ENCODE peak calls at places on chromosomes 3 and 15, in ten cellular contexts. F, Z, S, I, R, Y, A, E, P and T are unnamed samples.

GRCh38 chr3:8739757-8740508 is 6.3 kb downstream of the CAV3 start:
- DNase-seq in F (no peak), Z (peak), S (peak), I (no peak), R (no peak), Y (peak), A (peak), E (no peak), P (peak), T (no peak)

GRCh38 chr3:128205616-128206015 is 52.3 kb downstream of the EEFSEC start:
- DNase-seq in F (no peak), Z (no peak), S (no peak), I (no peak), R (no peak), Y (no peak), A (no peak), E (no peak), P (no peak), T (no peak)

GRCh38 chr15:64144565-64145281 is 6.8 kb upstream of the SNX22 start:
- DNase-seq in F (no peak), Z (no peak), S (no peak), I (no peak), R (no peak), Y (no peak), A (no peak), E (no peak), P (no peak), T (no peak)

GRCh38 chr3:14147617-14148016 is 22.8 kb downstream of the TMEM43 start:
- DNase-seq in F (peak), Z (no peak), S (no peak), I (no peak), R (peak), Y (no peak), A (no peak), E (no peak), P (no peak), T (peak)

GRCh38 chr15:85615930-85616329 is 178.8 kb downstream of the KLHL25 start:
- DNase-seq in F (no peak), Z (peak), S (peak), I (no peak), R (no peak), Y (peak), A (peak), E (no peak), P (peak), T (no peak)

GRCh38 chr3:195059471-195060216 is 211.3 kb downstream of the XXYLT1 start:
- DNase-seq in F (no peak), Z (no peak), S (no peak), I (no peak), R (no peak), Y (no peak), A (no peak), E (no peak), P (no peak), T (no peak)

GRCh38 chr3:52834871-52835501 is at the start of gene MUSTN1:
- DNase-seq in F (peak), Z (peak), S (no peak), I (no peak), R (no peak), Y (no peak), A (no peak), E (no peak), P (no peak), T (no peak)

GRCh38 chr3:64344721-64345207 is 119.5 kb upstream of the PRICKLE2 start:
- DNase-seq in F (no peak), Z (peak), S (no peak), I (no peak), R (no peak), Y (peak), A (peak), E (no peak), P (no peak), T (no peak)

GRCh38 chr15:99454941-99455795 is 110.6 kb upstream of the MEF2A start:
- DNase-seq in F (peak), Z (peak), S (no peak), I (peak), R (peak), Y (peak), A (peak), E (no peak), P (peak), T (no peak)

GRCh38 chr3:15754047-15754446 is 43.7 kb downstream of the ANKRD28 start:
- DNase-seq in F (no peak), Z (peak), S (no peak), I (no peak), R (no peak), Y (peak), A (peak), E (no peak), P (no peak), T (no peak)

GRCh38 chr3:126268866-126269265 is 88.3 kb downstream of the KLF15 start:
- DNase-seq in F (no peak), Z (no peak), S (no peak), I (no peak), R (no peak), Y (no peak), A (no peak), E (no peak), P (no peak), T (no peak)

GRCh38 chr3:46132565-46132964 is 75.5 kb downstream of the CCR1 start:
- DNase-seq in F (no peak), Z (no peak), S (no peak), I (no peak), R (no peak), Y (no peak), A (no peak), E (no peak), P (no peak), T (no peak)

GRCh38 chr3:52763466-52763865 is 7.3 kb downstream of the NEK4 start:
- DNase-seq in F (no peak), Z (no peak), S (no peak), I (no peak), R (no peak), Y (no peak), A (peak), E (no peak), P (no peak), T (no peak)

GRCh38 chr3:76122007-76122406 is 336.7 kb upstream of the ZNF717 start:
- DNase-seq in F (no peak), Z (no peak), S (no peak), I (no peak), R (no peak), Y (no peak), A (peak), E (no peak), P (no peak), T (no peak)

GRCh38 chr3:128482857-128483656 is 9.9 kb downstream of the GATA2 start:
- DNase-seq in F (no peak), Z (peak), S (no peak), I (no peak), R (no peak), Y (no peak), A (peak), E (no peak), P (no peak), T (no peak)

GRCh38 chr3:161449784-161450183 is 46.8 kb upstream of the OTOL1 start:
- DNase-seq in F (no peak), Z (no peak), S (no peak), I (no peak), R (no peak), Y (no peak), A (no peak), E (no peak), P (no peak), T (no peak)

GRCh38 chr3:54126551-54126950 is 4.2 kb downstream of the CACNA2D3 start:
- DNase-seq in F (no peak), Z (no peak), S (no peak), I (no peak), R (no peak), Y (no peak), A (no peak), E (no peak), P (no peak), T (peak)

GRCh38 chr15:62846131-62846804 is 196.3 kb upstream of the TPM1 start:
- DNase-seq in F (no peak), Z (no peak), S (no peak), I (no peak), R (no peak), Y (no peak), A (no peak), E (no peak), P (no peak), T (no peak)

GRCh38 chr3:128906804-128907525 is 27.5 kb downstream of the ACAD9 start:
- DNase-seq in F (no peak), Z (no peak), S (no peak), I (no peak), R (no peak), Y (no peak), A (no peak), E (no peak), P (no peak), T (no peak)

GRCh38 chr3:141779667-141780066 is 16.5 kb downstream of the GRK7 start:
- DNase-seq in F (no peak), Z (no peak), S (no peak), I (no peak), R (no peak), Y (no peak), A (no peak), E (no peak), P (no peak), T (no peak)

GRCh38 chr3:141783632-141784031 is 20.4 kb downstream of the GRK7 start:
- DNase-seq in F (no peak), Z (no peak), S (no peak), I (no peak), R (no peak), Y (no peak), A (no peak), E (no peak), P (no peak), T (no peak)

GRCh38 chr3:141784096-141784495 is 20.9 kb downstream of the GRK7 start:
- DNase-seq in F (no peak), Z (no peak), S (no peak), I (no peak), R (no peak), Y (no peak), A (no peak), E (no peak), P (no peak), T (no peak)

GRCh38 chr3:141777957-141778813 is 15.0 kb downstream of the GRK7 start:
- DNase-seq in F (no peak), Z (no peak), S (no peak), I (no peak), R (no peak), Y (no peak), A (no peak), E (no peak), P (no peak), T (no peak)

GRCh38 chr3:141782386-141782932 is 19.3 kb downstream of the GRK7 start:
- DNase-seq in F (peak), Z (no peak), S (no peak), I (no peak), R (no peak), Y (peak), A (peak), E (no peak), P (no peak), T (no peak)
- TF ChIP-seq CTCF in F (no peak), Z (no peak), S (no peak), I (no peak), R (no peak), Y (no peak), A (peak), E (no peak), P (no peak), T (no peak)

DNA sequence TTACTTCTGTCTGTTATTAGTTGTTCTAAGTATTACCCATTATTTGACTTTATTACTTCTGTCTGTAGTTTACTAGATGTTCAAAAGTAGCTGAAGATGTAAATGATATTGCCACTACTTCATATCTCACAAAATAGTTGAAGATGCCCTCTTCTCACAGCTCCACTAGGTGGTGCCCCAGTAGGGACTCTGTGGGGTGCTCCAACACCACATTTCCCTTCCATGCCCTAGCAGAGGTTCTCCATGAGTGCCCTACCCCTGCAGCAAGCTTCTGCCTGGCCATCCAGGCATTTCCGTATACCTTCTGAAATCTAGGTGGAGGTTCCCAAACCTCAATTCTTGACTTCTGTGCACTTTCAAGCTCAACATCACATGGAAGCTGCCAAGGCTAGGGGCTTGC is 80.8 kb downstream of the KCNH8 start:
- DNase-seq in F (no peak), Z (no peak), S (no peak), I (no peak), R (no peak), Y (peak), A (no peak), E (no peak), P (no peak), T (no peak)
- TF ChIP-seq CTCF in F (no peak), Z (no peak), S (peak), I (no peak), R (no peak), Y (no peak), A (no peak), E (no peak), P (no peak), T (no peak)

GRCh38 chr3:10473581-10474438 is 31.6 kb downstream of the ATP2B2 start:
- DNase-seq in F (no peak), Z (no peak), S (no peak), I (no peak), R (no peak), Y (no peak), A (no peak), E (no peak), P (no peak), T (no peak)
- TF ChIP-seq CTCF in F (no peak), Z (no peak), S (no peak), I (no peak), R (no peak), Y (no peak), A (no peak), E (no peak), P (no peak), T (no peak)

DNA sequence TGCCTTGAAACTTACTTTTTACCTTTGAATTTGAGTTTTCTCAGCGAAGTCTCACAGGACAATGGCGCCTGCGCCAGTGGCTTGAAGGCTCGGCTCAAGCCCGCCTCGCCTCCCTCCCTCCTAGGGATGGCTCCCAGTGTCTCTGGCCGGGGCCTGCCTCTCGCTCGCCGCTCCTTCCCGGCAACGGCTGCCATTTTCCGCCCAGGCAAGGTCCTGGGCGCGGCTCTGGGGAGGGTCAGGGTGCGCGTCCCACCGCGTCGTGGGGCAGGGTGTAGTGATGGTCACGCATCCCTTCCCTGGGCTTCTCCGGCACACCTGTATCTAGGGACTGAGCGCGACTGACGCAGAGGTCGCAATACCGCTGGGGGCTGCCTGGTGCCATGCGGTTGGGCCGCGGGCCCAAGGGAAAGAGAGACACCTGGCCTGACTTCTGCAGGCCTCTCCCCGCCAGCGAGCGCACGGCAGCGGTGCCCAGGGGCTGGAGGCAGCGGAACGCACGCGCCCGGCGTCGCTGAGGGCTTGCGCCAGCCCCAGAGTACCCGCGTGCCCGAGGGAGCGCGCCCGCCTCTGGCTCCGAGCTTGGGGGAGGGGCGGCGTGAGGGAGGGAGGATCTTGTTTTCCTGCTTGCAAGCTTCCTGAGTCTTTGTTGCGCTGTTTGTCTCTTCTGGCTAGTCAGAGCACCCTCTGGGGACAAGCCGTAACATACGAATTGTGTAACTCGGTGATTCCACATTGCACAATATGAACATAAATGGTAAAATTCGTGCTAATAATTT is 20.7 kb upstream of the FEM1B start:
- DNase-seq in F (peak), Z (peak), S (peak), I (peak), R (peak), Y (peak), A (peak), E (peak), P (peak), T (peak)
- TF ChIP-seq CTCF in F (no peak), Z (no peak), S (no peak), I (no peak), R (no peak), Y (no peak), A (no peak), E (no peak), P (no peak), T (no peak)

GRCh38 chr3:188959013-188959412 is 212.8 kb upstream of the TPRG1 start:
- DNase-seq in F (no peak), Z (no peak), S (no peak), I (no peak), R (no peak), Y (no peak), A (no peak), E (no peak), P (no peak), T (no peak)

GRCh38 chr3:188962253-188963247 is 209.2 kb upstream of the TPRG1 start:
- DNase-seq in F (no peak), Z (no peak), S (peak), I (no peak), R (no peak), Y (no peak), A (no peak), E (no peak), P (no peak), T (no peak)

DNA sequence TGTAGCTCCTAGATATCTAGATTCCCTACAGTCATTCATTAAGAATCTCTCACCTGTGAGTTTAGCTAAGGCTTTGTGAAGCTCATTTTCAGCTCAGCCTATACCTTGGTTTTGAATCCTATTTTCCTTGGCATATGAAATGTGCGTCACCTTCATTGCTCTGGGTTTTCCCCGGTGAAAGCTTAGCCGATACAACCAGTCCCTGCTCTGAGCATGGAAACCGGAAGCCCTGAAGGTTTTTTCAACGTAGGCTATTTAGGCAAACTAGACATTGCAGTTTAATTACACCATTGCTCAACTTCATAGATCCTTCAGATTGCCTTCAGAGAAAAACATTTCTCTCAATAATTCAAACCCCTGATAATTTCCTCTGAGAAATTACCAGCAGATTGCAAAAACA is 206.8 kb upstream of the TPRG1 start:
- DNase-seq in F (no peak), Z (no peak), S (no peak), I (no peak), R (no peak), Y (no peak), A (no peak), E (no peak), P (no peak), T (no peak)
- TF ChIP-seq CTCF in F (no peak), Z (no peak), S (no peak), I (no peak), R (no peak), Y (no peak), A (no peak), E (no peak), P (no peak), T (no peak)

DNA sequence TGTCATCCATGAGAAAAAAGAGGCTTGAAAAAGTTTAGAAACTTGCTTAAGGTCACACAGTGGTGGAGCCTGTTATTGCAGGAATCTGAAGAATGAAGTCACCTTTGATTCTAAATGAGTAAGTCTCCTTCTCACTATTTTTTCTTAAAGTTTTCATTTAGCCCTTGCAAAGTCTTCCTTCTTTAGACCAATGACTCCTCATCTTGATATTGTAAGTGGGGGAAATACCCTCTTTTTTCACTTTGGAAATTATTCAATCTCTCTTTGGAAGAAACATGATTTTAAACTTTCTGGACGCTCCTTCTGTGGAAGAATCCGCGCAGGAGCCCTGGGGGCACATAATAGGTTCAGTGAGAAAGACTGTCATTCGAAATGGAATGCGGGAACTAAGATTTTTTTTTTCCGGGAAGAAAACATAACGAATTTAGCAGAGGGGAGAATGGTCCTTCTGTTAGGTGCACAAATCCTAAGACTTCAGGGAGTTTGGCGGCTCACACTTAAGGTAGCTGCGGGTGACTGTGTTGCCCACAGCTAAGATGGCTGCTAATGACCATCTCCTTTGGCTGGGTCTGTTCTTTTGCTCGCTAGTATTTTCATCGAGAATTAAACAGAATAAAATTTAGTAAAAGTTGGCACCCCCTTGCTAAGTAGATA is 614 bp upstream of the SLMAP start:
- DNase-seq in F (no peak), Z (peak), S (peak), I (peak), R (peak), Y (peak), A (peak), E (peak), P (peak), T (no peak)
- TF ChIP-seq CTCF in F (no peak), Z (no peak), S (peak), I (no peak), R (peak), Y (no peak), A (peak), E (no peak), P (no peak), T (peak)

GRCh38 chr15:74470631-74471396 is 9.9 kb upstream of the UBL7 start:
- DNase-seq in F (no peak), Z (no peak), S (no peak), I (no peak), R (no peak), Y (no peak), A (no peak), E (no peak), P (no peak), T (no peak)
- TF ChIP-seq CTCF in F (no peak), Z (no peak), S (no peak), I (no peak), R (no peak), Y (no peak), A (no peak), E (no peak), P (no peak), T (no peak)